ENCODE peak calls at places on chromosome 4, in eight cellular contexts. C is right atrium auricular region, Q is heart left ventricle, K is DND-41, W is fibroblast of lung, F is Karpas-422, O is cardiac muscle cell, H is K562. Z is an unnamed sample.
A peak's percentile ranks its signal among the peaks of the same experiment; 100 is the strongest.

GRCh38 chr4:17232575-17233253 is 279.2 kb downstream of the QDPR start:
- DNase-seq in C (peak; percentile 77), Q (peak; percentile 70), K (no peak), W (peak; percentile 67), F (no peak), O (peak; percentile 84), H (no peak), Z (peak; percentile 68)

GRCh38 chr4:133839326-133839725 is 362.3 kb downstream of the PABPC4L start:
- DNase-seq in C (no peak), Q (no peak), K (no peak), W (peak; percentile 31), F (peak; percentile 47), O (no peak), H (no peak), Z (no peak)

GRCh38 chr4:143300860-143301259 is 35.8 kb upstream of the GAB1 start:
- DNase-seq in C (no peak), Q (no peak), K (no peak), W (no peak), F (no peak), O (no peak), H (no peak), Z (no peak)

GRCh38 chr4:32087211-32087610 is 1367.0 kb downstream of the PCDH7 start:
- DNase-seq in C (no peak), Q (no peak), K (no peak), W (no peak), F (no peak), O (no peak), H (no peak), Z (no peak)

GRCh38 chr4:185113340-185113739 is 29.7 kb upstream of the SLC25A4 start:
- DNase-seq in C (no peak), Q (no peak), K (no peak), W (no peak), F (no peak), O (no peak), H (no peak), Z (no peak)

GRCh38 chr4:19736968-19737756 is 514.5 kb upstream of the SLIT2 start:
- DNase-seq in C (no peak), Q (no peak), K (no peak), W (no peak), F (no peak), O (no peak), H (no peak), Z (no peak)

GRCh38 chr4:8610858-8611610 is 18.5 kb downstream of the CPZ start:
- DNase-seq in C (no peak), Q (peak; percentile 76), K (no peak), W (no peak), F (no peak), O (no peak), H (no peak), Z (no peak)

GRCh38 chr4:105966046-105966445 is 70.8 kb downstream of the NPNT start:
- DNase-seq in C (no peak), Q (no peak), K (no peak), W (peak; percentile 49), F (no peak), O (peak; percentile 37), H (no peak), Z (no peak)

GRCh38 chr4:162865102-162865501 is 301.6 kb downstream of the NAF1 start:
- DNase-seq in C (no peak), Q (no peak), K (no peak), W (no peak), F (peak; percentile 74), O (no peak), H (no peak), Z (no peak)

GRCh38 chr4:181959121-181959520 is 284.1 kb upstream of the TENM3 start:
- DNase-seq in C (no peak), Q (no peak), K (no peak), W (peak; percentile 57), F (no peak), O (peak; percentile 53), H (no peak), Z (no peak)

GRCh38 chr4:37978509-37978908 is 18.3 kb downstream of the PTTG2 start:
- DNase-seq in C (no peak), Q (no peak), K (no peak), W (no peak), F (no peak), O (no peak), H (no peak), Z (no peak)

GRCh38 chr4:153634737-153635353 is 49.2 kb upstream of the TLR2 start:
- DNase-seq in C (no peak), Q (no peak), K (no peak), W (peak; percentile 54), F (peak; percentile 78), O (peak; percentile 48), H (peak; percentile 27), Z (no peak)

GRCh38 chr4:31160146-31160545 is 440.0 kb downstream of the PCDH7 start:
- DNase-seq in C (no peak), Q (no peak), K (no peak), W (no peak), F (no peak), O (no peak), H (no peak), Z (no peak)

GRCh38 chr4:82519072-82519471 is 42.7 kb downstream of the TMEM150C start:
- DNase-seq in C (no peak), Q (no peak), K (no peak), W (no peak), F (no peak), O (no peak), H (no peak), Z (no peak)
- H3K27ac ChIP-seq in C (no peak overlapping the region), Q (no peak overlapping the region), K (no peak overlapping the region), W (no peak overlapping the region), F (no peak overlapping the region), O (no peak overlapping the region), H (no peak overlapping the region), Z (no peak overlapping the region)

DNA sequence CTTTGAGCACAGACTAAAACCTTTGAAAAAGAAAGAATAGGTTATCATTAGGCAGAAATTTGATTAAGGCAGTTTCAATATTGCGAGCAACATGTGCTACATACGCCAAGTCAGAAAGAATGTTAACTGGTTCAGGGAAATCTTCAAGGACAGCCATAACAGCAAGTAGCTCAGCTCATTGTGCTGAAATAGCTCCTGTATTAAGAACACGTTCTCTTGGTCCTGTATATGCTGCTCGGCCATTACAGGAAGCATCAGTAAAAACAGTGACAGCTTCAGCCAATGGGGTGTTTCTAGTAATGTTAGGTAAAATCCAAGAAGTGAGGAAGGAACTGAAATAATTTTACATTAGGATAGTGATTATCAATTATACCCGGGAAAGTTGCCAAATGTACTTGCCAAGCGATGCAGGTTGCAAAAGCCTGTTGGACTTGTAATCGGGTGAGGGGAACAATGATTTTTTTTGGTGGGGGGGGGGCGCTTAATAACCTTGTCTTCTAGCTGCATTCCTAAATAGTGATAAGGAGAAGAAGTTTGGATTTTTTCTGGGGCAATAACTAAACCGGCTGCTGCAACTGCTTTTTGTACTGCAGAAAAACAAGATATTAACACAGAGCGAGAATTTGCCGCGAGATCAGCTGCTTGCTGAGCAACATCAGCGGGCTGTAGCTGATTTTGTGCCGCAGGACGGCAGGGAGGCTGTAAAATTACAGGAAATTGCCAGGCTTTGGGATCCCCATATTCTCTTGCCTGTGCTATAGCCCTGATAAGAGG is 49.4 kb upstream of the RASSF6 start:
- DNase-seq in C (no peak), Q (no peak), K (no peak), W (peak; percentile 37), F (no peak), O (no peak), H (no peak), Z (no peak)
- H3K27ac ChIP-seq in C (peak overlapping the region; percentile 16), Q (no peak overlapping the region), K (no peak overlapping the region), W (no peak overlapping the region), F (no peak overlapping the region), O (no peak overlapping the region), H (no peak overlapping the region), Z (no peak overlapping the region)

GRCh38 chr4:141645611-141646340 is 9.4 kb downstream of the IL15 start:
- DNase-seq in C (no peak), Q (no peak), K (no peak), W (peak; percentile 58), F (no peak), O (no peak), H (no peak), Z (no peak)
- H3K27ac ChIP-seq in C (no peak overlapping the region), Q (no peak overlapping the region), K (no peak overlapping the region), W (no peak overlapping the region), F (no peak overlapping the region), O (no peak overlapping the region), H (no peak overlapping the region), Z (no peak overlapping the region)

GRCh38 chr4:23946307-23946706 is 56.5 kb upstream of the PPARGC1A start:
- DNase-seq in C (no peak), Q (peak; percentile 31), K (no peak), W (no peak), F (no peak), O (peak; percentile 25), H (no peak), Z (no peak)
- H3K27ac ChIP-seq in C (no peak overlapping the region), Q (peak overlapping the region; percentile 66), K (no peak overlapping the region), W (no peak overlapping the region), F (no peak overlapping the region), O (peak overlapping the region; percentile 51), H (no peak overlapping the region), Z (no peak overlapping the region)

DNA sequence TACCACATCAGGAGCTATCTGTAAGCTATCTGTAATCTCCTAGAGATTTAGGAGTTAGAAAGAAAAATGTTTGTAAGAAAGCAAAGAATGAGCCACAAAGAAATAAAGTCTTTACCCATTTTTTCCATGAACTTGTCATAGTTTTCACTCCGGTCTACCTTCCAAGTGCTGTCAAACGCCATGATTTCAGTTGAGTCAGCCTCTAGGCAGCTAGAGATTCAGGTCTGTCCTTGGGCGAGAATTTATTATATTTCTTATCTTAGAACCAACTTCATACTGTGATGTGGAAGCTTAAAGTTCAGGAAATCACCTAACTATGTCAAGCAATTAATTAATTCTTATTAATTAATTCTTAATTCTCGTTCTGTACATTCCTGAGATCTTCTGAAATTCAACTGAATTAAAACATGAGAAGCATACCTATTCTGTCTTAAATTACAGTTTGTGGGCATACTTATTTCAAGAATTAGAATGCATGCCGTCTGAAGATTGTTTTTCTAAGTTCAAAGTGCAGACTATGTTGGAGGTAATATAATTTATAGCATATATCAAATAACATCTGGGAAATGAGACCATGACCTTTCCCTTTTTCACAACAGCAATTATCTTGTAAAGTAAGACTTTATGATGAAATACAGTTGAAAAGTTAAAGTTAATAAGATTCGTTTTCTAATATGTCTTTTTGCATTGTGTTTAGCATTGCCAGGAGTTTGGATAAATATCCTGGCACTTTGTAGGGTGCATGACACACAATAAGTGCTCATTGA is at the start of gene FABP2:
- DNase-seq in C (no peak), Q (no peak), K (no peak), W (no peak), F (no peak), O (no peak), H (no peak), Z (no peak)
- H3K27ac ChIP-seq in C (no peak within 1 kb of the TSS), Q (no peak within 1 kb of the TSS), K (no peak within 1 kb of the TSS), W (no peak within 1 kb of the TSS), F (no peak within 1 kb of the TSS), O (no peak within 1 kb of the TSS), H (no peak within 1 kb of the TSS), Z (no peak within 1 kb of the TSS)